ENCODE peak calls at places on chromosome 3, in five cellular contexts. Z is activated CD8-positive, alpha-beta T cell treated with anti-CD3 and anti-CD28 coated beads for 36 hours; M is endothelial cell; K is fibroblast of the aortic adventitia; O is mammary epithelial cell. T is an unnamed sample.

GRCh38 chr3:51687472-51688205 is 16.6 kb downstream of the TEX264 start:
- DNase-seq in Z (no peak), M (no peak), K (no peak), O (no peak), T (no peak)

GRCh38 chr3:128971421-128971820 is 22.5 kb downstream of the CFAP92 start:
- DNase-seq in O (no peak), K (peak), Z (no peak), M (no peak), T (peak)

GRCh38 chr3:179181021-179181472 is 32.9 kb downstream of the PIK3CA start:
- DNase-seq in M (no peak), O (peak), Z (no peak), K (peak), T (peak)

GRCh38 chr3:112446343-112446742 is 52.9 kb downstream of the BTLA start:
- DNase-seq in K (peak), Z (no peak), M (no peak), O (peak), T (peak)

GRCh38 chr3:47008851-47009224 is 29.4 kb downstream of the NBEAL2 start:
- DNase-seq in Z (no peak), O (no peak), M (no peak), K (no peak), T (no peak)

GRCh38 chr3:165466856-165467255 is 270.7 kb upstream of the SLITRK3 start:
- DNase-seq in K (peak), M (no peak), Z (no peak), O (no peak), T (no peak)

GRCh38 chr3:40096561-40097506 is 212.7 kb upstream of the EIF1B start:
- DNase-seq in M (no peak), Z (no peak), K (peak), O (peak), T (no peak)

GRCh38 chr3:89227218-89227617 is 119.8 kb downstream of the EPHA3 start:
- DNase-seq in M (no peak), O (no peak), K (no peak), Z (no peak), T (peak)

GRCh38 chr3:125317761-125318496 is 57.2 kb downstream of the ZNF148 start:
- DNase-seq in Z (no peak), O (peak), K (peak), M (no peak), T (no peak)

GRCh38 chr3:6282920-6283319 is 578.0 kb upstream of the GRM7 start:
- DNase-seq in K (no peak), O (no peak), M (no peak), Z (no peak), T (no peak)

GRCh38 chr3:184016820-184017671 is 638 bp downstream of the ABCC5 start:
- DNase-seq in K (peak), O (peak), M (peak), Z (peak), T (peak)

GRCh38 chr3:46646700-46647099 is 34.4 kb downstream of the FAM240A start:
- DNase-seq in Z (no peak), O (peak), K (peak), M (no peak), T (peak)

GRCh38 chr3:158680861-158681260 is 8.4 kb upstream of the LXN start:
- DNase-seq in K (no peak), Z (no peak), O (no peak), M (no peak), T (no peak)

GRCh38 chr3:16482770-16483531 is 30.5 kb downstream of the RFTN1 start:
- DNase-seq in M (no peak), K (no peak), O (no peak), Z (peak), T (peak)

GRCh38 chr3:182165234-182165633 is 453.5 kb downstream of the SOX2 start:
- DNase-seq in Z (no peak), O (peak), K (no peak), M (no peak), T (no peak)

GRCh38 chr3:13884851-13885703 is 5.2 kb upstream of the WNT7A start:
- DNase-seq in O (peak), K (no peak), M (peak), Z (peak), T (peak)

GRCh38 chr3:13887746-13888300 is 8.0 kb upstream of the WNT7A start:
- DNase-seq in M (no peak), K (no peak), O (no peak), Z (no peak), T (no peak)

GRCh38 chr3:13883681-13884080 is 3.8 kb upstream of the WNT7A start:
- DNase-seq in K (no peak), M (no peak), O (no peak), Z (no peak), T (no peak)

GRCh38 chr3:13886593-13887129 is 6.8 kb upstream of the WNT7A start:
- DNase-seq in Z (no peak), O (no peak), K (no peak), M (no peak), T (no peak)

GRCh38 chr3:13885704-13886010 is 5.8 kb upstream of the WNT7A start:
- DNase-seq in M (no peak), Z (no peak), O (no peak), K (no peak), T (no peak)
- TF ChIP-seq CTCF in M (peak), Z (peak), O (no peak), K (no peak), T (no peak)

GRCh38 chr3:150351398-150351797 is 56.7 kb upstream of the TSC22D2 start:
- DNase-seq in M (no peak), Z (no peak), O (peak), K (no peak), T (no peak)

GRCh38 chr3:150348500-150348899 is 59.6 kb upstream of the TSC22D2 start:
- DNase-seq in Z (no peak), K (peak), O (peak), M (no peak), T (peak)

GRCh38 chr3:150346956-150347863 is 60.9 kb upstream of the TSC22D2 start:
- DNase-seq in Z (no peak), M (no peak), K (peak), O (peak), T (peak)

GRCh38 chr3:150352931-150353330 is 55.2 kb upstream of the TSC22D2 start:
- DNase-seq in M (no peak), O (no peak), K (no peak), Z (no peak), T (no peak)

DNA sequence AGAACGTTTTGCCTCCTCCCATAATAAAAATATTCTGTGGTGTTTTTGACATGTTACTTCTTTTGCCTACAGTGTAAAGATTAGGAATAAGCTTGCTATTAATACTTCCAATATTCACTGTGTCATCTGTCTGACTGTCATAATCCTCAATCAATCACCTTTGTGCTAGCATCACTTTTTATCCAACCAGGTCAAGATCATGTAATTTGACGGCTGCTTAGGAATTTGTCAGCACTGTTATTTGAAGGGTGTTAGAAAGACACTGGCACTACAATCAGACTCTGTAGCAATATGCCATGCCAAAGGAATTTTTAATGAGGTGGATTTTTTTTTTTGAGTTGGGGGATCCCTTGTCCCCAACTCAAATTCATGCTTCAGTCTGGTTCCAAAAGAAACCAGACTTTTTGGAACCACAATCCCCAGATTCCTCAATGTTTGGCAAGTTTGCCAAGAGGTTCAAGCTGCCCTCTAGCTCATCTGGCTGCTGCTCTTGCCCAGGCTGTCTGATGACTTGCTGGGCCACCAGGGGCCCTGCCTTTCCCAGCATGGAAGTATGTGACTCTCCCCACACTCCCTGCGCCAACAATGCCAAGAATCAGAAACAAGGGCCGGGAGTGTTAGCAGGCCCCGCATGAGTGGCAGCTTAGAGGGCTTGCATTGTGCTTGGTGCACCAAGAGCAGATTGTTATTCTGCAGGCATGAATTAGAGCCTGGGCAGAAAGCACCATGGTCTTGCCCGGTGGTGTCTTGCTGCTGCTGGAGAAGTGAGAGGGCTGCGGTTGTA is 58.6 kb upstream of the TSC22D2 start:
- DNase-seq in M (no peak), O (no peak), K (peak), Z (no peak), T (no peak)
- TF ChIP-seq CTCF in M (no peak), O (peak), K (no peak), Z (no peak), T (no peak)

DNA sequence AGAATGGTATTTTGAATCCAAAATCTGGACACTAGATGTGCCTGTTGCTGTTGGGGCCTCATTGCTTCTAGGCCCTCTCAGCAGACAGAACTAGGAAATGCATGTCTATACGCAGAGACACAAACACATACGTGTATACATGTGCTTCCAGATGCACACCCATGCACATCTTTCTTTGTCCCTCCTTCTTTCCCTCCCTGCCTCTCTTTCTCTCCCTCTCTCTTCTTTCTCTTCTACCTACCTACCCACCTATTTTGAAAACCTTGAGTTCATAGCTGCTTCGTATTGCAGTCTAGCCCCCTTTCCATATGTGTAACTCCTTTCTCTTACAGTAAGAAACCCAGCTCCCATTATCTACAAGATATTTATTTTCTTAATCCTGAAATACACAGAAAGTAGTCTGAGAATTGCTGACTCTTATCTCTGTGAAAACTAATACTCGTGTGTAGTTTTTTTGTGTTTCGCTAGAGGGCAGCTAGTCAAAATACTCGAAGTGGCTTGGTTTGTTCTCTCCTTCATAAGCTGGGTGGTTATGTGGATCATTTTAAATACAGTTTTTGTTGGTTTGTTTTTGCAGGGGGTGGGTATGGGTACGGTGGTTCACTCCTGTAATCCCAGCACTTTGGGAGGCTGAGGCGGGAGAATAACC is 18.5 kb downstream of the RPL32 start:
- DNase-seq in O (no peak), Z (no peak), K (peak), M (no peak), T (peak)
- TF ChIP-seq CTCF in O (peak), Z (no peak), K (peak), M (peak), T (peak)

GRCh38 chr3:167917969-167918368 is 177.8 kb downstream of the GOLIM4 start:
- DNase-seq in O (no peak), K (no peak), M (no peak), Z (no peak), T (no peak)

GRCh38 chr3:167908745-167909442 is 173.4 kb downstream of the SERPINI1 start:
- DNase-seq in Z (no peak), O (no peak), M (no peak), K (no peak), T (no peak)

GRCh38 chr3:167909443-167910287 is 174.1 kb downstream of the SERPINI1 start:
- DNase-seq in Z (no peak), M (no peak), K (no peak), O (no peak), T (no peak)

GRCh38 chr3:167918686-167919085 is 177.0 kb downstream of the GOLIM4 start:
- DNase-seq in K (no peak), O (no peak), Z (no peak), M (no peak), T (no peak)

GRCh38 chr3:167913218-167913902 is 177.8 kb downstream of the SERPINI1 start:
- DNase-seq in M (peak), Z (peak), K (peak), O (peak), T (peak)
- TF ChIP-seq CTCF in M (no peak), Z (no peak), K (peak), O (peak), T (no peak)

GRCh38 chr3:126646662-126647061 is 8.3 kb downstream of the TXNRD3 start:
- DNase-seq in K (peak), M (no peak), Z (no peak), O (no peak), T (peak)
- TF ChIP-seq CTCF in K (no peak), M (no peak), Z (no peak), O (no peak), T (no peak)

DNA sequence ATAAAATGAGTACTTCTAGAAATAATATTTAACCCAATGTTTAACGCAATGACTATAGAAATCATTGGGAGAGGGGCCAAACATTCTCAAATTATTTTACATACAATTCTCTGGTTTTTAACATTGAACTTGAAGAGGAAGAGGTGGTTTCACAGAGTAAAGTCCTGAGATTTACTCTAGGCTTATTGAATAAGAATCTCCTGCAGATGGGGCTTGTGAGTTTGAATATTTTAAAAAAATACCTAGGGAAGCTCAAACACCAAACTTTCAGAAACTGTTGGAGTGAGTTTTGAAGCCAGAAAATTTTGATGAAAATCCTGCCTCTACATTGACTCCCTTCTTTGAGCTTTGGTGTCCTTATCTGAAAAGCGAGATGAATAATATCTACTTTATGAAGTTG is 906.6 kb downstream of the TUSC7 start:
- DNase-seq in M (no peak), O (no peak), K (no peak), Z (no peak), T (no peak)
- TF ChIP-seq CTCF in M (no peak), O (no peak), K (peak), Z (no peak), T (no peak)

DNA sequence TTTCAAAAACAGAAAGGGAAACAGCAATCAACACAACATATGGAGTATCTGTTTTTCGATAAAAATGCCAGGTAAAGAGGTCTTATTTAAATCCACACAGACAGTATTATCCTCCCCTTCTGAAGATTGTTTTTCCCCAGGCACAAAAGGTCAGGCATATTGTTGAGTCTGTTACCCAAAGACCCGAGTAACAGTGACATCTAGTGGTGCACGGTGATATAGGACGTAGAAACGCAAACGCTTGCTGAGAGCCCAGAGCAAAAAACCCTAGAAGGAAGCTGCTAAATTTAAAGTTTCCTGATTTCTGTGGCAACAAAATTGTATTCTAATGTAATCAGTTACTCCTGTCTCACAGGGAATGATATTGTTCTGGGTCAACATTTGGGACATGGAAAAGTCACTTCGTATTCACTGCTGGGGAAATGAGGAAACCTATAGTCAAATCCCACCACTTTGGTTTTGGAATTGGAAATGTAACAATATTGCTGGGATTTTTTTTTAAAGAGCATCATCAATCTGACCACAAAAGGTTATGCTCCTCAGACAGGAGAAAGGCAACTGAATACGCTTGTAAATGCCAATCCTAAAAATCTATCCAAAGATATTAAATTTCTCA is 312.7 kb upstream of the CCDC54 start:
- DNase-seq in M (peak), K (peak), Z (peak), O (peak), T (peak)
- TF ChIP-seq CTCF in M (peak), K (peak), Z (peak), O (peak), T (peak)

DNA sequence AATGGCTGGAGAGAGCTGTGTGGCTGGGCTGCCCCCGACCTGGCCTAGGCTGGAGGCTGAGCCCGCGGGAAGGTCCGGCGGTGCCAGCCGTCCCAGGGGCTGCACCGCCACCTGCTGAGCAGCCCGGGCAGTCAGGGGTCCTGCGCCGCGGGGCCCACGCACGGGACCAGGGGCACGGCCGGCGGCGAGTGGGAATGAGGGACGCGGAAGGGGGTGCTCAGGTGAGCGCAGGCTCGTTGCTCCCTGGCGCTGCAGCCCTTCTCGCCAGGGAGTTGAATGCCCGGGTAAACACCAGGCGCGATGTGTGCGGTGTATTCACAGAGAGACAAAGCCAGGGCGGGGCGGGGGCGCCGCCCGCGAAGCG is 666 bp upstream of the SEMA3F start:
- DNase-seq in O (no peak), K (no peak), Z (no peak), M (peak), T (no peak)
- TF ChIP-seq CTCF in O (no peak), K (peak), Z (peak), M (no peak), T (peak)

GRCh38 chr3:196287405-196288140 is at the start of gene PCYT1A:
- DNase-seq in Z (peak), K (peak), M (peak), O (peak), T (peak)
- TF ChIP-seq CTCF in Z (no peak), K (no peak), M (no peak), O (no peak), T (no peak)

GRCh38 chr3:180421711-180422110 is 180.3 kb upstream of the TTC14 start:
- DNase-seq in O (no peak), Z (no peak), M (no peak), K (no peak), T (peak)

GRCh38 chr3:180420016-180420415 is 181.9 kb upstream of the TTC14 start:
- DNase-seq in Z (no peak), O (no peak), M (no peak), K (no peak), T (no peak)

GRCh38 chr3:180420804-180421203 is 181.2 kb upstream of the TTC14 start:
- DNase-seq in Z (no peak), M (no peak), O (peak), K (peak), T (no peak)

GRCh38 chr3:180417241-180417640 is 184.7 kb upstream of the TTC14 start:
- DNase-seq in Z (no peak), K (no peak), O (no peak), M (no peak), T (peak)

GRCh38 chr3:180421221-180421620 is 180.7 kb upstream of the TTC14 start:
- DNase-seq in O (no peak), Z (no peak), K (no peak), M (no peak), T (peak)
- TF ChIP-seq CTCF in O (no peak), Z (no peak), K (no peak), M (no peak), T (no peak)

T was measured in fibroblast of villous mesenchyme.